ENCODE peak calls at places on chromosomes 7 and 10, in nine cellular contexts. P, T, F, O, J, N, K, Z and C are unnamed samples.
A peak's percentile ranks its signal among the peaks of the same experiment; 100 is the strongest.

GRCh38 chr7:26284995-26285632 is 6.5 kb upstream of the SNX10 start:
- DNase-seq in T (no peak), J (peak; percentile 29), K (no peak), N (no peak), F (no peak), O (peak; percentile 36), Z (peak; percentile 10), P (no peak), C (no peak)

GRCh38 chr7:19079066-19079465 is 38.4 kb downstream of the TWIST1 start:
- DNase-seq in N (no peak), J (peak; percentile 36), T (no peak), K (no peak), O (no peak), Z (no peak), F (no peak), P (no peak), C (no peak)

GRCh38 chr7:45703911-45704682 is 129.9 kb downstream of the ADCY1 start:
- DNase-seq in P (no peak), J (no peak), N (no peak), O (no peak), F (no peak), T (no peak), K (no peak), Z (no peak), C (no peak)

GRCh38 chr7:129227646-129228578 is 3.1 kb downstream of the AHCYL2 start:
- DNase-seq in Z (no peak), K (no peak), P (no peak), J (no peak), F (no peak), T (no peak), O (no peak), N (no peak), C (no peak)

GRCh38 chr10:43194861-43195260 is 56.6 kb downstream of the CSGALNACT2 start:
- DNase-seq in F (no peak), J (no peak), O (no peak), K (no peak), N (no peak), Z (no peak), T (peak; percentile 70), P (no peak), C (no peak)

GRCh38 chr7:42065942-42066341 is 171.1 kb downstream of the GLI3 start:
- DNase-seq in T (no peak), P (no peak), K (no peak), O (peak; percentile 60), Z (no peak), F (no peak), N (no peak), J (no peak), C (no peak)

GRCh38 chr7:146922777-146923176 is 806.2 kb downstream of the CNTNAP2 start:
- DNase-seq in N (no peak), T (no peak), O (no peak), J (no peak), Z (no peak), P (no peak), F (no peak), K (no peak), C (no peak)

GRCh38 chr10:71573562-71574300 is 145.8 kb downstream of the C10orf105 start:
- DNase-seq in O (no peak), K (no peak), T (no peak), Z (no peak), P (no peak), N (no peak), J (no peak), F (no peak), C (no peak)

GRCh38 chr7:8176370-8177081 is 85.4 kb downstream of the ICA1 start:
- DNase-seq in P (no peak), T (no peak), Z (no peak), K (no peak), F (no peak), O (no peak), N (peak; percentile 73), J (no peak), C (no peak)

GRCh38 chr7:95755277-95755934 is 16.9 kb upstream of the DYNC1I1 start:
- DNase-seq in N (no peak), J (no peak), K (no peak), F (no peak), T (no peak), O (no peak), Z (no peak), P (no peak), C (no peak)

GRCh38 chr10:91519899-91520514 is 109.9 kb downstream of the HECTD2 start:
- DNase-seq in F (no peak), K (no peak), T (peak; percentile 13), N (no peak), O (peak; percentile 22), Z (no peak), J (no peak), P (no peak), C (no peak)

GRCh38 chr7:74519395-74519794 is 65.7 kb downstream of the GTF2IRD1 start:
- DNase-seq in Z (no peak), N (no peak), P (no peak), F (no peak), J (no peak), T (no peak), K (no peak), O (no peak), C (no peak)

GRCh38 chr7:14195896-14196295 is 206.4 kb upstream of the ETV1 start:
- DNase-seq in Z (no peak), J (no peak), P (no peak), K (no peak), F (no peak), T (no peak), N (no peak), O (no peak), C (no peak)

GRCh38 chr7:149662591-149663095 is 110.7 kb downstream of the ZNF467 start:
- DNase-seq in O (peak; percentile 95), T (peak; percentile 24), K (peak; percentile 71), N (no peak), F (no peak), J (no peak), P (peak; percentile 41), Z (peak; percentile 22), C (no peak)

GRCh38 chr10:97685395-97685958 is 1.6 kb downstream of the AVPI1 start:
- DNase-seq in Z (no peak), O (peak; percentile 72), T (no peak), P (no peak), J (peak; percentile 74), F (no peak), N (no peak), K (no peak), C (no peak)

GRCh38 chr10:77125231-77125630 is 512.4 kb downstream of the KCNMA1 start:
- DNase-seq in O (no peak), K (no peak), F (no peak), Z (no peak), J (no peak), T (no peak), P (no peak), N (no peak), C (no peak)

GRCh38 chr7:106417273-106417902 is 132.6 kb upstream of the NAMPT start:
- DNase-seq in Z (no peak), T (no peak), P (no peak), O (no peak), F (no peak), N (no peak), J (peak; percentile 29), K (no peak), C (no peak)

GRCh38 chr7:23292623-23293022 is 6.5 kb upstream of the MALSU1 start:
- DNase-seq in N (no peak), J (no peak), T (no peak), O (no peak), F (no peak), K (no peak), P (no peak), Z (no peak), C (no peak)

GRCh38 chr7:1611708-1612241 is 41.9 kb upstream of the PSMG3 start:
- DNase-seq in T (no peak), K (no peak), P (no peak), F (peak; percentile 52), O (no peak), N (no peak), J (peak; percentile 78), Z (no peak), C (peak; percentile 39)

GRCh38 chr10:29734980-29735627 is 100.3 kb upstream of the SVIL start:
- DNase-seq in O (peak; percentile 68), F (no peak), P (peak; percentile 40), N (peak; percentile 16), K (peak; percentile 75), J (peak; percentile 56), Z (no peak), T (peak; percentile 33), C (no peak)

GRCh38 chr10:91284486-91285090 is 64.1 kb downstream of the PCGF5 start:
- DNase-seq in J (no peak), N (no peak), P (no peak), K (no peak), T (no peak), O (peak; percentile 47), F (no peak), Z (no peak), C (no peak)

GRCh38 chr10:68167790-68168189 is 58.5 kb downstream of the MYPN start:
- DNase-seq in P (no peak), O (no peak), J (no peak), Z (no peak), F (no peak), N (no peak), K (no peak), T (no peak), C (no peak)

GRCh38 chr7:913736-914520 is 37.6 kb downstream of the GET4 start:
- DNase-seq in J (peak; percentile 71), Z (no peak), N (no peak), O (no peak), K (no peak), T (peak; percentile 45), P (no peak), F (no peak), C (no peak)

GRCh38 chr7:99004781-99005500 is 126.6 kb downstream of the TRRAP start:
- DNase-seq in F (no peak), N (no peak), O (no peak), T (no peak), K (no peak), J (no peak), P (no peak), Z (no peak), C (no peak)

GRCh38 chr10:127153166-127153565 is 43.2 kb downstream of the INSYN2A start:
- DNase-seq in F (no peak), O (no peak), K (no peak), N (no peak), J (no peak), P (no peak), T (no peak), Z (no peak), C (no peak)

GRCh38 chr7:105352018-105352612 is 36.6 kb downstream of the SRPK2 start:
- DNase-seq in F (peak; percentile 26), O (no peak), J (peak; percentile 24), P (no peak), N (peak; percentile 23), K (peak; percentile 74), T (peak; percentile 46), Z (no peak), C (peak; percentile 44)

GRCh38 chr7:148672041-148672440 is 26.7 kb upstream of the CUL1 start:
- DNase-seq in N (no peak), P (no peak), T (no peak), K (no peak), J (no peak), O (no peak), F (no peak), Z (no peak), C (no peak)

GRCh38 chr7:116633131-116633988 is 38.6 kb upstream of the MET start:
- DNase-seq in P (no peak), N (no peak), K (peak; percentile 32), F (no peak), J (peak; percentile 53), Z (no peak), O (no peak), T (no peak), C (no peak)

GRCh38 chr10:97771055-97771811 is 566 bp downstream of the SFRP5 start:
- DNase-seq in P (peak; percentile 48), K (no peak), O (peak; percentile 71), Z (no peak), T (no peak), F (no peak), N (peak; percentile 34), J (peak; percentile 50), C (no peak)

GRCh38 chr10:108307925-108308312 is 1143.4 kb upstream of the SORCS1 start:
- DNase-seq in O (no peak), F (no peak), T (no peak), P (no peak), Z (no peak), J (no peak), N (no peak), K (no peak), C (no peak)

GRCh38 chr10:19570991-19571390 is 245.2 kb upstream of the PLXDC2 start:
- DNase-seq in J (no peak), T (no peak), Z (no peak), K (no peak), F (no peak), N (no peak), P (no peak), O (no peak), C (no peak)